ENCODE peak calls at places on chromosome 20, in four cellular contexts. One of them, this sample, is unnamed.

GRCh38 chr20:32203556-32204484 is 3.7 kb downstream of the PLAGL2 start:
- DNase-seq in HL-60: no peak
- DNase-seq in stomach: peak
- DNase-seq in activated CD4-positive, alpha-beta T cell treated with anti-CD3 and anti-CD28 coated beads, Interleukin-2, amount 50 U/mL, for 24 hours: no peak
- DNase-seq in this sample: no peak

GRCh38 chr20:59044295-59044694 is 1.7 kb upstream of the PRELID3B start:
- DNase-seq in HL-60: no peak
- DNase-seq in stomach: no peak
- DNase-seq in activated CD4-positive, alpha-beta T cell treated with anti-CD3 and anti-CD28 coated beads, Interleukin-2, amount 50 U/mL, for 24 hours: no peak
- DNase-seq in this sample: no peak

GRCh38 chr20:46093531-46093930 is 3.8 kb upstream of the NCOA5 start:
- DNase-seq in HL-60: no peak
- DNase-seq in stomach: no peak
- DNase-seq in activated CD4-positive, alpha-beta T cell treated with anti-CD3 and anti-CD28 coated beads, Interleukin-2, amount 50 U/mL, for 24 hours: no peak
- DNase-seq in this sample: no peak

GRCh38 chr20:61757678-61758555 is 307.8 kb downstream of the TAF4 start:
- DNase-seq in HL-60: no peak
- DNase-seq in stomach: no peak
- DNase-seq in activated CD4-positive, alpha-beta T cell treated with anti-CD3 and anti-CD28 coated beads, Interleukin-2, amount 50 U/mL, for 24 hours: no peak
- DNase-seq in this sample: no peak

GRCh38 chr20:1721687-1722512 is 64.3 kb upstream of the SIRPG start:
- DNase-seq in HL-60: no peak
- DNase-seq in stomach: no peak
- DNase-seq in activated CD4-positive, alpha-beta T cell treated with anti-CD3 and anti-CD28 coated beads, Interleukin-2, amount 50 U/mL, for 24 hours: no peak
- DNase-seq in this sample: no peak

GRCh38 chr20:57329608-57330221 is at the start of gene SPO11:
- DNase-seq in HL-60: no peak
- DNase-seq in stomach: no peak
- DNase-seq in activated CD4-positive, alpha-beta T cell treated with anti-CD3 and anti-CD28 coated beads, Interleukin-2, amount 50 U/mL, for 24 hours: no peak
- DNase-seq in this sample: no peak

GRCh38 chr20:51153867-51154707 is 131.2 kb upstream of the KCNG1 start:
- DNase-seq in HL-60: no peak
- DNase-seq in stomach: no peak
- DNase-seq in activated CD4-positive, alpha-beta T cell treated with anti-CD3 and anti-CD28 coated beads, Interleukin-2, amount 50 U/mL, for 24 hours: no peak
- DNase-seq in this sample: no peak

GRCh38 chr20:56347628-56348305 is 11.0 kb upstream of the FAM210B start:
- DNase-seq in HL-60: no peak
- DNase-seq in stomach: no peak
- DNase-seq in activated CD4-positive, alpha-beta T cell treated with anti-CD3 and anti-CD28 coated beads, Interleukin-2, amount 50 U/mL, for 24 hours: no peak
- DNase-seq in this sample: no peak

GRCh38 chr20:20371681-20372080 is 3.8 kb downstream of the INSM1 start:
- DNase-seq in HL-60: no peak
- DNase-seq in stomach: no peak
- DNase-seq in activated CD4-positive, alpha-beta T cell treated with anti-CD3 and anti-CD28 coated beads, Interleukin-2, amount 50 U/mL, for 24 hours: no peak
- DNase-seq in this sample: no peak

GRCh38 chr20:25237610-25238318 is 10.1 kb upstream of the PYGB start:
- DNase-seq in HL-60: peak
- DNase-seq in stomach: no peak
- DNase-seq in activated CD4-positive, alpha-beta T cell treated with anti-CD3 and anti-CD28 coated beads, Interleukin-2, amount 50 U/mL, for 24 hours: peak
- DNase-seq in this sample: peak

GRCh38 chr20:48060841-48061720 is 275.8 kb upstream of the SULF2 start:
- DNase-seq in HL-60: no peak
- DNase-seq in stomach: no peak
- DNase-seq in activated CD4-positive, alpha-beta T cell treated with anti-CD3 and anti-CD28 coated beads, Interleukin-2, amount 50 U/mL, for 24 hours: no peak
- DNase-seq in this sample: no peak

GRCh38 chr20:50099565-50099991 is 13.4 kb downstream of the UBE2V1 start:
- DNase-seq in HL-60: no peak
- DNase-seq in stomach: no peak
- DNase-seq in activated CD4-positive, alpha-beta T cell treated with anti-CD3 and anti-CD28 coated beads, Interleukin-2, amount 50 U/mL, for 24 hours: no peak
- DNase-seq in this sample: no peak

GRCh38 chr20:49853640-49854039 is 41.0 kb downstream of the SLC9A8 start:
- DNase-seq in HL-60: no peak
- DNase-seq in stomach: no peak
- DNase-seq in activated CD4-positive, alpha-beta T cell treated with anti-CD3 and anti-CD28 coated beads, Interleukin-2, amount 50 U/mL, for 24 hours: no peak
- DNase-seq in this sample: no peak

GRCh38 chr20:43096471-43096870 is 93.2 kb downstream of the PTPRT start:
- DNase-seq in HL-60: no peak
- DNase-seq in stomach: no peak
- DNase-seq in activated CD4-positive, alpha-beta T cell treated with anti-CD3 and anti-CD28 coated beads, Interleukin-2, amount 50 U/mL, for 24 hours: no peak
- DNase-seq in this sample: no peak

GRCh38 chr20:63574156-63574828 is at the start of gene HELZ2:
- DNase-seq in HL-60: peak
- DNase-seq in stomach: peak
- DNase-seq in activated CD4-positive, alpha-beta T cell treated with anti-CD3 and anti-CD28 coated beads, Interleukin-2, amount 50 U/mL, for 24 hours: peak
- DNase-seq in this sample: peak

GRCh38 chr20:53706008-53706481 is 112.4 kb upstream of the ZNF217 start:
- DNase-seq in HL-60: no peak
- DNase-seq in stomach: no peak
- DNase-seq in activated CD4-positive, alpha-beta T cell treated with anti-CD3 and anti-CD28 coated beads, Interleukin-2, amount 50 U/mL, for 24 hours: no peak
- DNase-seq in this sample: no peak

GRCh38 chr20:1299522-1299921 is 29.4 kb downstream of the SDCBP2 start:
- DNase-seq in HL-60: peak
- DNase-seq in stomach: no peak
- DNase-seq in activated CD4-positive, alpha-beta T cell treated with anti-CD3 and anti-CD28 coated beads, Interleukin-2, amount 50 U/mL, for 24 hours: no peak
- DNase-seq in this sample: peak

GRCh38 chr20:50592282-50593004 is 82.3 kb downstream of the PTPN1 start:
- DNase-seq in HL-60: no peak
- DNase-seq in stomach: peak
- DNase-seq in activated CD4-positive, alpha-beta T cell treated with anti-CD3 and anti-CD28 coated beads, Interleukin-2, amount 50 U/mL, for 24 hours: no peak
- DNase-seq in this sample: no peak

This sample was measured in SK-MEL-5.